ENCODE peak calls at places on chromosomes 5 and 9, in eight cellular contexts. One of them, this sample, is unnamed.

GRCh38 chr5:148730272-148730954 is 76.1 kb upstream of the HTR4 start:
- DNase-seq in NCI-H1694: no peak
- DNase-seq in OCI-LY7: no peak
- DNase-seq in epithelial cell of esophagus: peak
- DNase-seq in EL: peak
- DNase-seq in activated CD4-positive, alpha-beta T cell treated with anti-CD3 and anti-CD28 coated beads, Interleukin-2, amount 10 ng/mL, durations not matched to agents 7 days and 5 days: no peak
- DNase-seq in progenitor cell of endocrine pancreas: no peak
- DNase-seq in NCI-H446 treated with DMSO at 0.1 percent for 48 hours: no peak
- DNase-seq in this sample: no peak

GRCh38 chr5:78008356-78008967 is 232.3 kb upstream of the TBCA start:
- DNase-seq in OCI-LY7: peak
- DNase-seq in EL: peak
- DNase-seq in activated CD4-positive, alpha-beta T cell treated with anti-CD3 and anti-CD28 coated beads, Interleukin-2, amount 10 ng/mL, durations not matched to agents 7 days and 5 days: peak
- DNase-seq in epithelial cell of esophagus: peak
- DNase-seq in progenitor cell of endocrine pancreas: no peak
- DNase-seq in NCI-H446 treated with DMSO at 0.1 percent for 48 hours: no peak
- DNase-seq in NCI-H1694: peak
- DNase-seq in this sample: peak

GRCh38 chr5:54460181-54460919 is 4.9 kb downstream of the HSPB3 start:
- DNase-seq in NCI-H1694: no peak
- DNase-seq in progenitor cell of endocrine pancreas: no peak
- DNase-seq in OCI-LY7: no peak
- DNase-seq in EL: peak
- DNase-seq in NCI-H446 treated with DMSO at 0.1 percent for 48 hours: no peak
- DNase-seq in epithelial cell of esophagus: peak
- DNase-seq in activated CD4-positive, alpha-beta T cell treated with anti-CD3 and anti-CD28 coated beads, Interleukin-2, amount 10 ng/mL, durations not matched to agents 7 days and 5 days: no peak
- DNase-seq in this sample: no peak

GRCh38 chr5:142385194-142385593 is 60.4 kb upstream of the SPRY4 start:
- DNase-seq in NCI-H1694: no peak
- DNase-seq in activated CD4-positive, alpha-beta T cell treated with anti-CD3 and anti-CD28 coated beads, Interleukin-2, amount 10 ng/mL, durations not matched to agents 7 days and 5 days: no peak
- DNase-seq in epithelial cell of esophagus: no peak
- DNase-seq in NCI-H446 treated with DMSO at 0.1 percent for 48 hours: no peak
- DNase-seq in progenitor cell of endocrine pancreas: no peak
- DNase-seq in EL: peak
- DNase-seq in OCI-LY7: no peak
- DNase-seq in this sample: no peak

GRCh38 chr5:102106599-102106998 is 189.5 kb downstream of the SLCO4C1 start:
- DNase-seq in NCI-H1694: no peak
- DNase-seq in OCI-LY7: no peak
- DNase-seq in activated CD4-positive, alpha-beta T cell treated with anti-CD3 and anti-CD28 coated beads, Interleukin-2, amount 10 ng/mL, durations not matched to agents 7 days and 5 days: no peak
- DNase-seq in NCI-H446 treated with DMSO at 0.1 percent for 48 hours: no peak
- DNase-seq in epithelial cell of esophagus: peak
- DNase-seq in progenitor cell of endocrine pancreas: no peak
- DNase-seq in EL: no peak
- DNase-seq in this sample: peak

GRCh38 chr5:114407783-114408182 is 45.9 kb downstream of the KCNN2 start:
- DNase-seq in NCI-H1694: no peak
- DNase-seq in epithelial cell of esophagus: no peak
- DNase-seq in OCI-LY7: no peak
- DNase-seq in EL: no peak
- DNase-seq in NCI-H446 treated with DMSO at 0.1 percent for 48 hours: no peak
- DNase-seq in progenitor cell of endocrine pancreas: no peak
- DNase-seq in activated CD4-positive, alpha-beta T cell treated with anti-CD3 and anti-CD28 coated beads, Interleukin-2, amount 10 ng/mL, durations not matched to agents 7 days and 5 days: no peak
- DNase-seq in this sample: no peak

GRCh38 chr5:26877154-26877553 is 161.2 kb downstream of the CDH9 start:
- DNase-seq in OCI-LY7: no peak
- DNase-seq in NCI-H446 treated with DMSO at 0.1 percent for 48 hours: no peak
- DNase-seq in progenitor cell of endocrine pancreas: no peak
- DNase-seq in epithelial cell of esophagus: no peak
- DNase-seq in activated CD4-positive, alpha-beta T cell treated with anti-CD3 and anti-CD28 coated beads, Interleukin-2, amount 10 ng/mL, durations not matched to agents 7 days and 5 days: no peak
- DNase-seq in EL: no peak
- DNase-seq in NCI-H1694: no peak
- DNase-seq in this sample: no peak

GRCh38 chr9:77899679-77900354 is 131.8 kb downstream of the GNAQ start:
- DNase-seq in OCI-LY7: no peak
- DNase-seq in activated CD4-positive, alpha-beta T cell treated with anti-CD3 and anti-CD28 coated beads, Interleukin-2, amount 10 ng/mL, durations not matched to agents 7 days and 5 days: no peak
- DNase-seq in NCI-H1694: no peak
- DNase-seq in epithelial cell of esophagus: peak
- DNase-seq in EL: peak
- DNase-seq in progenitor cell of endocrine pancreas: no peak
- DNase-seq in NCI-H446 treated with DMSO at 0.1 percent for 48 hours: no peak
- DNase-seq in this sample: no peak

GRCh38 chr5:1420211-1421195 is 24.7 kb downstream of the SLC6A3 start:
- DNase-seq in OCI-LY7: no peak
- DNase-seq in NCI-H446 treated with DMSO at 0.1 percent for 48 hours: no peak
- DNase-seq in activated CD4-positive, alpha-beta T cell treated with anti-CD3 and anti-CD28 coated beads, Interleukin-2, amount 10 ng/mL, durations not matched to agents 7 days and 5 days: no peak
- DNase-seq in epithelial cell of esophagus: no peak
- DNase-seq in EL: no peak
- DNase-seq in NCI-H1694: no peak
- DNase-seq in progenitor cell of endocrine pancreas: no peak
- DNase-seq in this sample: no peak

GRCh38 chr9:126915281-126915816 is 767 bp downstream of the RALGPS1 start:
- DNase-seq in NCI-H446 treated with DMSO at 0.1 percent for 48 hours: no peak
- DNase-seq in progenitor cell of endocrine pancreas: peak
- DNase-seq in NCI-H1694: no peak
- DNase-seq in activated CD4-positive, alpha-beta T cell treated with anti-CD3 and anti-CD28 coated beads, Interleukin-2, amount 10 ng/mL, durations not matched to agents 7 days and 5 days: peak
- DNase-seq in EL: no peak
- DNase-seq in OCI-LY7: peak
- DNase-seq in epithelial cell of esophagus: peak
- DNase-seq in this sample: no peak

GRCh38 chr9:76180541-76180940 is 213.7 kb downstream of the RFK start:
- DNase-seq in OCI-LY7: no peak
- DNase-seq in NCI-H1694: no peak
- DNase-seq in activated CD4-positive, alpha-beta T cell treated with anti-CD3 and anti-CD28 coated beads, Interleukin-2, amount 10 ng/mL, durations not matched to agents 7 days and 5 days: no peak
- DNase-seq in NCI-H446 treated with DMSO at 0.1 percent for 48 hours: no peak
- DNase-seq in EL: no peak
- DNase-seq in progenitor cell of endocrine pancreas: no peak
- DNase-seq in epithelial cell of esophagus: peak
- DNase-seq in this sample: no peak

GRCh38 chr9:93655621-93656425 is 79.4 kb downstream of the PHF2 start:
- DNase-seq in NCI-H1694: no peak
- DNase-seq in epithelial cell of esophagus: no peak
- DNase-seq in EL: no peak
- DNase-seq in progenitor cell of endocrine pancreas: no peak
- DNase-seq in NCI-H446 treated with DMSO at 0.1 percent for 48 hours: no peak
- DNase-seq in activated CD4-positive, alpha-beta T cell treated with anti-CD3 and anti-CD28 coated beads, Interleukin-2, amount 10 ng/mL, durations not matched to agents 7 days and 5 days: no peak
- DNase-seq in OCI-LY7: no peak
- DNase-seq in this sample: no peak

GRCh38 chr5:88658005-88658404 is 225.0 kb downstream of the MEF2C start:
- DNase-seq in activated CD4-positive, alpha-beta T cell treated with anti-CD3 and anti-CD28 coated beads, Interleukin-2, amount 10 ng/mL, durations not matched to agents 7 days and 5 days: no peak
- DNase-seq in epithelial cell of esophagus: no peak
- DNase-seq in NCI-H1694: no peak
- DNase-seq in NCI-H446 treated with DMSO at 0.1 percent for 48 hours: no peak
- DNase-seq in progenitor cell of endocrine pancreas: no peak
- DNase-seq in OCI-LY7: no peak
- DNase-seq in EL: no peak
- DNase-seq in this sample: no peak

GRCh38 chr5:113000466-113000865 is 23.9 kb downstream of the DCP2 start:
- DNase-seq in EL: no peak
- DNase-seq in NCI-H1694: no peak
- DNase-seq in epithelial cell of esophagus: peak
- DNase-seq in OCI-LY7: no peak
- DNase-seq in activated CD4-positive, alpha-beta T cell treated with anti-CD3 and anti-CD28 coated beads, Interleukin-2, amount 10 ng/mL, durations not matched to agents 7 days and 5 days: no peak
- DNase-seq in progenitor cell of endocrine pancreas: no peak
- DNase-seq in NCI-H446 treated with DMSO at 0.1 percent for 48 hours: no peak
- DNase-seq in this sample: no peak

GRCh38 chr9:20980713-20981481 is 50.5 kb downstream of the HACD4 start:
- DNase-seq in progenitor cell of endocrine pancreas: no peak
- DNase-seq in EL: peak
- DNase-seq in epithelial cell of esophagus: peak
- DNase-seq in NCI-H446 treated with DMSO at 0.1 percent for 48 hours: peak
- DNase-seq in activated CD4-positive, alpha-beta T cell treated with anti-CD3 and anti-CD28 coated beads, Interleukin-2, amount 10 ng/mL, durations not matched to agents 7 days and 5 days: no peak
- DNase-seq in NCI-H1694: peak
- DNase-seq in OCI-LY7: peak
- DNase-seq in this sample: no peak

GRCh38 chr5:91174418-91174817 is 208.7 kb downstream of the ARRDC3 start:
- DNase-seq in OCI-LY7: no peak
- DNase-seq in epithelial cell of esophagus: no peak
- DNase-seq in NCI-H446 treated with DMSO at 0.1 percent for 48 hours: no peak
- DNase-seq in EL: no peak
- DNase-seq in NCI-H1694: no peak
- DNase-seq in activated CD4-positive, alpha-beta T cell treated with anti-CD3 and anti-CD28 coated beads, Interleukin-2, amount 10 ng/mL, durations not matched to agents 7 days and 5 days: no peak
- DNase-seq in progenitor cell of endocrine pancreas: no peak
- DNase-seq in this sample: no peak

GRCh38 chr5:1371602-1372342 is 26.9 kb upstream of the CLPTM1L start:
- DNase-seq in EL: no peak
- DNase-seq in NCI-H1694: no peak
- DNase-seq in epithelial cell of esophagus: no peak
- DNase-seq in progenitor cell of endocrine pancreas: no peak
- DNase-seq in OCI-LY7: peak
- DNase-seq in activated CD4-positive, alpha-beta T cell treated with anti-CD3 and anti-CD28 coated beads, Interleukin-2, amount 10 ng/mL, durations not matched to agents 7 days and 5 days: no peak
- DNase-seq in NCI-H446 treated with DMSO at 0.1 percent for 48 hours: no peak
- DNase-seq in this sample: no peak

GRCh38 chr9:71769175-71770165 is 1.2 kb upstream of the CEMIP2 start:
- DNase-seq in progenitor cell of endocrine pancreas: peak
- DNase-seq in epithelial cell of esophagus: peak
- DNase-seq in OCI-LY7: peak
- DNase-seq in EL: peak
- DNase-seq in NCI-H446 treated with DMSO at 0.1 percent for 48 hours: no peak
- DNase-seq in NCI-H1694: peak
- DNase-seq in activated CD4-positive, alpha-beta T cell treated with anti-CD3 and anti-CD28 coated beads, Interleukin-2, amount 10 ng/mL, durations not matched to agents 7 days and 5 days: peak
- DNase-seq in this sample: no peak

This sample was measured in NCI-H524.